ENCODE peak calls at places on chromosomes 4 and X, in ten cellular contexts. H, O, Q, U, I, R, L, V, M and D are unnamed samples.
A peak's percentile ranks its signal among the peaks of the same experiment; 100 is the strongest.

GRCh38 chr4:1033840-1034551 is 22.6 kb downstream of the FGFRL1 start:
- DNase-seq in H (no peak), O (no peak), Q (peak; percentile 56), U (no peak), I (no peak), R (no peak), L (no peak), V (no peak), M (no peak), D (no peak)

GRCh38 chr4:166875821-166876220 is 358.5 kb downstream of the SPOCK3 start:
- DNase-seq in H (no peak), O (no peak), Q (no peak), U (no peak), I (no peak), R (no peak), L (no peak), V (no peak), M (no peak), D (no peak)

GRCh38 chr4:173517781-173518371 is 12.2 kb downstream of the HAND2 start:
- DNase-seq in H (no peak), O (no peak), Q (no peak), U (peak; percentile 39), I (no peak), R (no peak), L (no peak), V (no peak), M (no peak), D (no peak)

GRCh38 chr4:99833766-99834165 is 17.1 kb downstream of the DAPP1 start:
- DNase-seq in H (no peak), O (no peak), Q (no peak), U (no peak), I (no peak), R (no peak), L (no peak), V (no peak), M (no peak), D (no peak)

GRCh38 chr4:173357939-173358338 is 12.8 kb upstream of the SAP30 start:
- DNase-seq in H (no peak), O (no peak), Q (no peak), U (no peak), I (no peak), R (no peak), L (no peak), V (no peak), M (no peak), D (no peak)

GRCh38 chr4:26404597-26405323 is 83.9 kb downstream of the RBPJ start:
- DNase-seq in H (no peak), O (no peak), Q (no peak), U (peak; percentile 59), I (no peak), R (no peak), L (no peak), V (no peak), M (no peak), D (no peak)

GRCh38 chr4:148857234-148857972 is 415.2 kb upstream of the NR3C2 start:
- DNase-seq in H (no peak), O (no peak), Q (no peak), U (no peak), I (no peak), R (no peak), L (no peak), V (no peak), M (no peak), D (no peak)

GRCh38 chr4:68606240-68606639 is 30.1 kb upstream of the UGT2B17 start:
- DNase-seq in H (no peak), O (no peak), Q (no peak), U (no peak), I (no peak), R (no peak), L (no peak), V (no peak), M (no peak), D (no peak)

GRCh38 chr4:6747690-6748068 is 31.7 kb downstream of the BLOC1S4 start:
- DNase-seq in H (no peak), O (no peak), Q (no peak), U (peak; percentile 6), I (no peak), R (no peak), L (no peak), V (no peak), M (no peak), D (no peak)

GRCh38 chrX:97494756-97495372 is 611.2 kb downstream of the RPA4 start:
- DNase-seq in H (no peak), O (no peak), Q (no peak), U (no peak), I (no peak), R (no peak), L (no peak), V (no peak), M (no peak), D (peak; percentile 71)

GRCh38 chr4:127747883-127748282 is 17.7 kb downstream of the SLC25A31 start:
- DNase-seq in H (no peak), O (no peak), Q (no peak), U (no peak), I (no peak), R (no peak), L (no peak), V (no peak), M (no peak), D (no peak)

GRCh38 chrX:70033348-70033747 is 16.4 kb downstream of the AWAT2 start:
- DNase-seq in H (no peak), O (no peak), Q (no peak), U (no peak), I (peak; percentile 48), R (no peak), L (peak; percentile 22), V (peak; percentile 3), M (peak; percentile 60), D (peak; percentile 35)
- TF ChIP-seq CTCF in H (peak; percentile 53), O (peak; percentile 56), Q (peak; percentile 31), U (peak; percentile 42), I (peak; percentile 34), R (no peak), L (peak; percentile 81), V (peak; percentile 72), M (peak; percentile 53), D (peak; percentile 50)

GRCh38 chrX:68917799-68918198 is 89.0 kb downstream of the EFNB1 start:
- DNase-seq in H (no peak), O (no peak), Q (no peak), U (no peak), I (no peak), R (no peak), L (no peak), V (no peak), M (no peak), D (no peak)

GRCh38 chrX:68920541-68920940 is 91.7 kb downstream of the EFNB1 start:
- DNase-seq in H (no peak), O (no peak), Q (no peak), U (no peak), I (no peak), R (no peak), L (no peak), V (no peak), M (no peak), D (no peak)

GRCh38 chrX:68916891-68917290 is 88.1 kb downstream of the EFNB1 start:
- DNase-seq in H (no peak), O (no peak), Q (no peak), U (no peak), I (no peak), R (no peak), L (no peak), V (no peak), M (no peak), D (no peak)

GRCh38 chrX:68919707-68920106 is 90.9 kb downstream of the EFNB1 start:
- DNase-seq in H (no peak), O (no peak), Q (no peak), U (no peak), I (no peak), R (no peak), L (no peak), V (no peak), M (no peak), D (peak; percentile 6)

GRCh38 chrX:68918202-68918601 is 89.4 kb downstream of the EFNB1 start:
- DNase-seq in H (no peak), O (no peak), Q (no peak), U (no peak), I (no peak), R (no peak), L (no peak), V (no peak), M (no peak), D (no peak)
- TF ChIP-seq CTCF in H (no peak), O (no peak), Q (no peak), U (no peak), I (no peak), R (no peak), L (no peak), V (no peak), M (no peak), D (no peak)

DNA sequence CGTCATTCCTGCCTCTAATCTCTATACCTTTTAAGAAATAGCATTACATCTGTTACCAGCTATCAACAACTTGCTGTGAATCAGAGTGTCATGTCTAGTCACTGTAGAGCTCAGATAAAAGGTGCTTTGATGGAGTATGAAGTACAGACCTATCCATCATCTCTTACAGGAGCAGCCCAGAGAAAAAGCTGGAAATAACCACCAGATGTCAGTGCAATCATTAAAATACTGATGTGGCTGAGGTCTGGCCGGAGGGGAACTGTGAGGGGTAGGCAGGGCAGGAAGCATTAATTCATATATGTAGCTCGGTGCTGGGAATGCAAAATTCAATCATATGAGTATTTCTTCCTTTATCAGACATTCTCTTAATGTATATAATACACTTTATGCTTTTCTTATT is 100.6 kb downstream of the AKAP4 start:
- DNase-seq in H (no peak), O (no peak), Q (no peak), U (peak; percentile 35), I (peak; percentile 21), R (no peak), L (no peak), V (peak; percentile 26), M (peak; percentile 28), D (peak; percentile 4)
- TF ChIP-seq CTCF in H (peak; percentile 28), O (no peak), Q (no peak), U (peak; percentile 52), I (no peak), R (no peak), L (peak; percentile 26), V (peak; percentile 72), M (no peak), D (peak; percentile 8)

DNA sequence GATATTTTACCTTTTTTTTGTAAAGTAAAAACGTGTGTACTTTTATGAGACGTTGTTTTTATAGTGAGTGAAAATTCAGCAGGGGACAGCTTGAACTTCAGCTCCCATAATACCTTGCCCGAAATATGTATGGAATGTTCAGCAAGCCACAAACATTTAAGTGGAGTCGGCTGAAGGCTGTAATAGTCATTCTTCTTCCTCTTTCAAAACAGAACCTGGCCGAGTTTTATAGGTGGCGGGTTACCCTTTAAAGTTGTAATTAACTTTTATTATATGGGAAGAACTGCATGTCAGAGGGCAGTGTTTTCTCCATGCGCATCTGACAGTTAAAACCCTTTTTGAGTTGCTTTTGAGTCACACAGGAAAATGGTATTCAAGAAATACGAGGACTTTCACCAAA is 50.7 kb downstream of the CLDN34 start:
- DNase-seq in H (no peak), O (no peak), Q (no peak), U (peak; percentile 56), I (no peak), R (no peak), L (peak; percentile 53), V (peak; percentile 81), M (peak; percentile 31), D (no peak)
- TF ChIP-seq CTCF in H (no peak), O (no peak), Q (no peak), U (no peak), I (no peak), R (no peak), L (no peak), V (no peak), M (no peak), D (no peak)